ENCODE peak calls at places on chromosome 1, in five cellular contexts. P is OCI-LY7, I is tibial artery, A is transverse colon, D is lung. M is an unnamed sample. For H3K4me1, the result is how much of the 10 kb centered on the place peaks cover.

GRCh38 chr1:109319114-109319513 is 12.3 kb upstream of the MYBPHL start:
- DNase-seq in P (no peak), I (no peak), A (no peak), D (no peak), M (no peak)

GRCh38 chr1:93275634-93276295 is 69.9 kb upstream of the DR1 start:
- DNase-seq in P (no peak), I (no peak), A (no peak), D (peak), M (no peak)

GRCh38 chr1:195897072-195897471 is 711.2 kb downstream of the KCNT2 start:
- DNase-seq in P (no peak), I (no peak), A (no peak), D (no peak), M (peak)

GRCh38 chr1:3238705-3239278 is 169.8 kb downstream of the PRDM16 start:
- DNase-seq in P (no peak), I (no peak), A (no peak), D (no peak), M (no peak)

GRCh38 chr1:47710075-47711071 is 272.5 kb downstream of the FOXD2 start:
- DNase-seq in P (peak), I (peak), A (peak), D (peak), M (peak)

GRCh38 chr1:188888387-188888786 is 1589.3 kb downstream of the BRINP3 start:
- DNase-seq in P (no peak), I (no peak), A (no peak), D (no peak), M (no peak)

GRCh38 chr1:164780863-164781262 is 221.9 kb downstream of the PBX1 start:
- DNase-seq in P (no peak), I (no peak), A (no peak), D (no peak), M (no peak)

GRCh38 chr1:20575544-20576056 is 13.3 kb upstream of the CDA start:
- DNase-seq in P (no peak), I (no peak), A (no peak), D (no peak), M (no peak)

GRCh38 chr1:16450863-16451481 is 10.4 kb downstream of the NECAP2 start:
- DNase-seq in P (no peak), I (no peak), A (no peak), D (no peak), M (no peak)

GRCh38 chr1:168949672-168950071 is 156.8 kb upstream of the ATP1B1 start:
- DNase-seq in P (no peak), I (no peak), A (no peak), D (no peak), M (no peak)

GRCh38 chr1:98364544-98364943 is 297.0 kb upstream of the SNX7 start:
- DNase-seq in P (no peak), I (no peak), A (no peak), D (no peak), M (no peak)

GRCh38 chr1:243902100-243902499 is 52.1 kb upstream of the AKT3 start:
- DNase-seq in P (no peak), I (no peak), A (no peak), D (no peak), M (no peak)

GRCh38 chr1:41658444-41659158 is 174.1 kb upstream of the EDN2 start:
- DNase-seq in P (no peak), I (peak), A (no peak), D (no peak), M (peak)

GRCh38 chr1:41657101-41657500 is 172.6 kb upstream of the EDN2 start:
- DNase-seq in P (no peak), I (peak), A (no peak), D (no peak), M (no peak)

GRCh38 chr1:41656088-41656487 is 171.6 kb upstream of the EDN2 start:
- DNase-seq in P (no peak), I (peak), A (no peak), D (no peak), M (no peak)

GRCh38 chr1:41659159-41659495 is 174.6 kb upstream of the EDN2 start:
- DNase-seq in P (no peak), I (no peak), A (no peak), D (no peak), M (no peak)

DNA sequence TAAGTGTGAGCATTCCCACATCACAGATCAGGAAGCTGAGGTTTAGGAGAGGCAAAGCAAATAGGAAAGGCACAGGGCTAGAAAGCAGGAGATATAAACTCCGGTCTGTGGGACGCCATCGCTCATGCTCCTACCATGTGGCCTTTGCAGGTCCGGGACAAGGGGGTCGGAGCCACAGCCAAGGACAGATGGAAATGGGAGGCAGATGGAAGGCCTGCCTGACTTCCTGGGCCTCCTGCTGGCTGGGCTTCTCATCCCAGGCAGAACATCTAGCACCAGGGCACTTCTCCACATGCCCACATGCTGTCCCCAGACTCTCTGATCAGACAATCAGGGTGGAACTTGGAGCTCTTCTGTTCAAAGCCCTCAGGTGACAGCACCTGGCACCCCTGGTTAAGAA is 173.2 kb upstream of the EDN2 start:
- DNase-seq in P (no peak), I (no peak), A (no peak), D (no peak), M (no peak)
- H3K4me1 ChIP-seq in P (under half), I (under half), A (under half), D (under half), M (under half)

DNA sequence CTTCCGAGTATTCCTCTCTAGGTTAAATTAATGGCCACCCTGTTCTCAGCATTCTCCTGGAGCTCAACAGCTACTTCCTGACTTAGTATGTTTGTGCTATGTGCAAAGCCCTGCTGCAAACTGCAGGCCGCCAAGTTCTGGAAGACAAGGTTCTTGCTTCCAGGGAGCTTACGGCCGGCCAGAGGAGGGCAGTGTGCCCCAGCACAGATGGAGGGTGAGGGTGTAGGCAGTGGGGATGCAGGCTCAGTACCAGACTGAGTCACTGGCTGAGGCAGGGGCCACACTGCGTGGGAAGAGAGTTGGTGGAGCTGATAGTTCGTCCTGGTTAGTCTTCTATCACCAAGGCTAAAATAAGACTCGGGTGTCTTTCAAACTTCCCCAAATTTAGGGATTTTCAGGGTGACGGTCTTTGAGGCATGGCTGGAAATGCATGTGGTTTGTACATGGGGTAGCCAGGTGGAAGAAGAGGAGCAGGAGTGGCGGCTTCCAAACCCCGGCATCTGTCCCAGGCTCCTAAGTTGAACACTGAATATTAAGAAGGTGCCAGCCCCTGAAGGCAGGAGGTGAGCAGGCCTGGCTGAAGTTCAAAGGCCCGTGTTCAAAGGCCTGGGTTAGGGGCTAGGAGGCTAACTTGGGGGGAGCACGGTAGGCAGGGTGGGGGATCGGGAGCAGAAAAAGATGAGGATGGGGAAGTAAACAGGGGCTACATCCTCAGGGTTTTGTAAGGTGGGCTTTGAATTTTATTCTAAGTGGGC is 42.9 kb downstream of the ELK4 start:
- DNase-seq in P (peak), I (peak), A (peak), D (no peak), M (peak)
- TF ChIP-seq CTCF in P (peak), I (no peak), A (no peak), D (peak), M (peak)

GRCh38 chr1:156485984-156486383 is 14.6 kb downstream of the MEF2D start:
- DNase-seq in P (no peak), I (no peak), A (no peak), D (no peak), M (no peak)

GRCh38 chr1:156482276-156482675 is 18.3 kb downstream of the MEF2D start:
- DNase-seq in P (no peak), I (no peak), A (no peak), D (no peak), M (no peak)

GRCh38 chr1:156484480-156485058 is 16.0 kb downstream of the MEF2D start:
- DNase-seq in P (no peak), I (no peak), A (no peak), D (no peak), M (no peak)

GRCh38 chr1:156481527-156481926 is 19.0 kb downstream of the MEF2D start:
- DNase-seq in P (no peak), I (no peak), A (no peak), D (no peak), M (no peak)

GRCh38 chr1:156483397-156483796 is 17.2 kb downstream of the MEF2D start:
- DNase-seq in P (no peak), I (no peak), A (no peak), D (no peak), M (no peak)
- H3K4me1 ChIP-seq in P (half or more), I (half or more), A (under half), D (under half), M (under half)

DNA sequence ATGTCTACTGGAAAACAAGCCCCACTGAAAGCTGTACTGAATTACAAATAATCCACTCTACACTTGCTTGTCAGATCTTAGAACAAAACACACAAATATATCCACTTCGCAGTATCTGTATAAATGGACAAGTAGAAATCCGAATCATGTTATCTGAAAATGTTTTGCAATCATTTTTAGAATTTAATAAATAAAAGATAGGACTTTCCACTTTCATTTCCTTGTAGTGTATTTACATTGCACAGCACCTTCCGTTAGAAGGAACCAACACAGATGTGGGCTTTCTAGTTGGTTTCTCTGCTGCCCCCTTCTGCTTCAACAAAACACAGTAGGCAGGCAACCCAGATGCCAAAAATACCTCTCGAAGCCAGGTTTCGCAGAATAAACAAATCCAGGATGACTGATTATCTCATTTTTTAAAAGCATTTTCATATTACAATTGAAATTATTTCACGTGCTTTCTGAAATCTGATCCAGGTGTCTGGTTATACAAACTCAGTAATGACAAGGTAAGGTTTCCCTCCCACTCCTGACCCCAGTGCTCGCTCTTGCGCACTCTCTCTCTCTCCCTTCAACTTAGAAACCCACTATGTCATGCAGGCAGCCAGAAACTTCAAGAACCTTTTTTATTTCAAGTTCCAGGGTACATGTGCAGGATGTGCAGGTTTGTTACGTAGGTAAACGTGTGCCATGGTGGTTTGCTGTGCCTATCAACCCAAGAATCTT is 389.9 kb downstream of the SMYD3 start:
- DNase-seq in P (peak), I (no peak), A (peak), D (peak), M (peak)
- TF ChIP-seq CTCF in P (no peak), I (no peak), A (peak), D (peak), M (peak)

GRCh38 chr1:66281808-66282207 is 252.1 kb upstream of the SGIP1 start:
- DNase-seq in P (no peak), I (no peak), A (no peak), D (no peak), M (no peak)
- H3K4me1 ChIP-seq in P (half or more), I (under half), A (under half), D (under half), M (under half)

GRCh38 chr1:34640654-34641401 is 114.0 kb upstream of the GJB5 start:
- DNase-seq in P (no peak), I (no peak), A (no peak), D (no peak), M (no peak)
- TF ChIP-seq CTCF in P (no peak), I (no peak), A (no peak), D (no peak), M (no peak)

DNA sequence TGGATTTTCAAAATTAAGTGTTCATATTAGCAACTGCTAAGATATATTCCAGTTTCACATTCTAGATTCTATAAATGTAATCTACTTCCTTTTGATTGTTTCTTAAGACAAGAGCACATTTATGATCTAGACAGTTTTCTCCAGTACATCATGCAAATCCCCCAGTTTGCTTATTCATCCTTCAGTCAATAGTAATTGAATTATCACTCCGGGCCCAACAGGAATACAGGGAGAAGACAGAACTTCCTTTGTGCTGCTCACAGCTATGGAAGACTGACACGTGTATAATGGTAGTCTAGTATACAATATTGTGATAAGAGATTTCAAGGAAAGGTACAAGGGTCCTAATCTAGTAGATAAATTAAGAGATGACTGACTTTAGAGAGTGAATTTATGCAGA is 14.5 kb downstream of the PLA2G4A start:
- DNase-seq in P (no peak), I (no peak), A (no peak), D (no peak), M (no peak)
- H3K4me1 ChIP-seq in P (under half), I (under half), A (under half), D (under half), M (under half)

DNA sequence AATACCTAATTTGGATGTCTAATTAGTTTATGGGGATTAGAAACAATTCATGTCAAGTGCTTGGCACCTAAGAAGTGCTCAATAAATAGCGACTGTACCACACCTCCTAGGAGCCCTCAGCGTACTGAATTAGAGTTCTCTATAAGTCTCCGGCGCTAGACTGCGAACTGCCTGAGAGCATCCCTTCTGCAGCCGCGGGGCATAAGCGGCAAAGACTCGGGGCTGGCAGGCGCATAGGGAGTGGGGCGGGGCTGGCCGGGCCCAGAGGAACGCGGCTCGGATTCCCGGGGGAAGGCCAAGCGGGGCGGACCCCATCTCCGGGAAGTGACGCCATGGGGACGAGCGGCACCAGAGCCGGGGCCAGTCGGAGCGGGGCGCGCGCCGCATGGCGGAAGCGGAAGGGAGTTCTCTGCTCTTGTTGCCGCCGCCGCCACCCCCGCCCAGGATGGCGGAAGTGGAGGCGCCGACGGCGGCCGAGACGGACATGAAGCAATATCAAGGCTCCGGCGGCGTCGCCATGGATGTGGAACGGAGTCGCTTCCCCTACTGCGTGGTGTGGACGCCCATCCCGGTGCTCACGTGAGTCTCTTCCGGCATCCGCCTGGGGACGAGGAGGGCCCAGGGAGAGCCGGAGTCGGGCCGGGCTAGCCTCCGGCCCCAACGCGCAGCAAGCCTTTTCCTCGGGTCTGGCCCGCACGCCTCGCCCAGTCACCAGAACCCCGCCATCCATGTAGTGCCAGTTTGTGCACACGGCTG is at the start of gene TMEM222:
- DNase-seq in P (peak), I (peak), A (peak), D (peak), M (peak)
- TF ChIP-seq CTCF in P (no peak), I (peak), A (no peak), D (no peak), M (no peak)

DNA sequence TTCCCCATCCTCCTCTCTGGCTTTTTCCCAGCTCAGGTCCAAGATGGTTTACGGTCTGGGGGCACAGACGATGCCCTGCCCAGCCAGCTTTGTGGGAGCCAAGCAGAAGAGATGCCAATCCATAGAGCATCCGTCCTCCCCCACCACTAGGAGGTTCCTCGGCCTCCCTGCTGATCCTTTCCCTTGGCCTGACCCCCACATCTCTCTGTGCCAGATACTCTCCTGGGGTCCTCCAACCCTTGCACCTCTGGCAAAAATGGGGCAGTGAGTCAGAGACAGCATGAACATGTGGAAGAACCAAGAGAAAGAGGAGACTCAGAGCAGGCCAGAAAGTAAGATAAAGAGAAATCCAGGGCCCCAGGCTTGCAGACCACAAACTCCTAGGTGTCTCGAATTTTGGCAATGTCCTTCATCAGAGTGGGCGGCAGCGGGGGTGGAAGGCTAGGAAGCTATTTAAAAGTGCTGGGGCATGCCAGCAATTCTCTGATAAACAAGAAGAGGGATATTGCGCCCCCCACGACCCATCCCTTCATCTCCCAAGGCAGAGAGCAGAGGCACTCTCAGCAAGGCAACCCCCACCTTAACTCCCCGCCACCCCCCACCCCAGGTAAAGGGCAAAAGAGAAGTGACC is 11.4 kb downstream of the BLACAT1 start:
- DNase-seq in P (no peak), I (peak), A (no peak), D (no peak), M (no peak)
- H3K4me1 ChIP-seq in P (half or more), I (under half), A (under half), D (under half), M (under half)